ENCODE peak calls at places on chromosomes 13 and 19, in four cellular contexts. B is K562, L is foreskin keratinocyte, U is IMR-90. O is an unnamed sample. For H3K27me3, the result is how much of the 10 kb centered on the place peaks cover.

GRCh38 chr13:24149306-24150032 is 11.1 kb upstream of the SPATA13 start:
- ATAC-seq in L (no peak), U (no peak), B (no peak), O (no peak)

GRCh38 chr13:71912524-71912923 is 45.5 kb upstream of the DACH1 start:
- ATAC-seq in B (no peak), U (no peak), L (no peak), O (no peak)

GRCh38 chr13:110937511-110938303 is 22.8 kb upstream of the ANKRD10 start:
- ATAC-seq in B (no peak), L (no peak), U (no peak), O (no peak)

GRCh38 chr19:13164370-13165090 is 14.3 kb downstream of the IER2 start:
- ATAC-seq in B (peak), L (peak), U (peak), O (no peak)

GRCh38 chr13:52847682-52848432 is 583 bp downstream of the PCDH8 start:
- ATAC-seq in L (no peak), B (no peak), U (no peak), O (no peak)

GRCh38 chr19:10116085-10116865 is 3.4 kb downstream of the EIF3G start:
- ATAC-seq in L (no peak), U (no peak), B (no peak), O (no peak)

GRCh38 chr19:44050740-44051653 is 839 bp upstream of the ZNF223 start:
- ATAC-seq in U (no peak), B (peak), L (peak), O (no peak)

GRCh38 chr13:32019612-32020233 is 11.9 kb upstream of the FRY start:
- ATAC-seq in B (peak), L (peak), U (peak), O (no peak)

GRCh38 chr13:75473472-75473871 is 8.5 kb downstream of the TBC1D4 start:
- ATAC-seq in U (no peak), B (no peak), L (no peak), O (no peak)

GRCh38 chr19:28737021-28737525 is 475.9 kb downstream of the UQCRFS1 start:
- ATAC-seq in L (peak), U (peak), B (peak), O (no peak)

DNA sequence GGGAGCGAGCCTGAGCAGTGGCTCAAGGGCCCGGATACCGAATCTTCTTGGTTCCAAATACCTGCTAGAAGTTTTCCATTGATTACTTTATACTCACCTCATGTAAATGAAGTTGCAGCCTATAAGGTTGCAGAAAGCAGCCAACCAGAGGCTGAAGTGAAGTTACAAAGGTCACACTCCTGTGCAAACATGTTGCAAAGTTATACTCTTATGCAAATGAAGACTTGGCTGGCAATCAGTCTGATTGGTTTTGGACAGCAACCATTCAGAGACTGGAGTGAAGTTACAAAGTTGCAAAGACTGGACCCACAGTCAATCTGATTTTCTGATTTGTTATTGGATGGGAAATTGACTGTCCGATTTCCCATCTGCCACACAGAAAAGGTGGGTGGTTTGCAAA is 152.5 kb downstream of the GGACT start:
- ATAC-seq in U (no peak), L (no peak), B (no peak), O (no peak)
- H3K27me3 ChIP-seq in U (under half), L (under half), B (under half), O (under half)

GRCh38 chr19:45503909-45504308 is 3.4 kb upstream of the VASP start:
- ATAC-seq in B (no peak), L (no peak), U (no peak), O (no peak)

GRCh38 chr19:45498411-45499195 is at the start of gene PPM1N:
- ATAC-seq in B (peak), U (peak), L (peak), O (no peak)

GRCh38 chr19:45499196-45500180 is 1.2 kb downstream of the PPM1N start:
- ATAC-seq in L (peak), B (peak), U (no peak), O (no peak)

GRCh38 chr19:45500918-45501729 is 2.9 kb downstream of the PPM1N start:
- ATAC-seq in L (no peak), U (no peak), B (no peak), O (no peak)

GRCh38 chr19:45501730-45502014 is 3.4 kb downstream of the PPM1N start:
- ATAC-seq in U (no peak), L (no peak), B (peak), O (no peak)
- H3K27ac ChIP-seq in U (no peak), L (no peak), B (peak), O (no peak)

DNA sequence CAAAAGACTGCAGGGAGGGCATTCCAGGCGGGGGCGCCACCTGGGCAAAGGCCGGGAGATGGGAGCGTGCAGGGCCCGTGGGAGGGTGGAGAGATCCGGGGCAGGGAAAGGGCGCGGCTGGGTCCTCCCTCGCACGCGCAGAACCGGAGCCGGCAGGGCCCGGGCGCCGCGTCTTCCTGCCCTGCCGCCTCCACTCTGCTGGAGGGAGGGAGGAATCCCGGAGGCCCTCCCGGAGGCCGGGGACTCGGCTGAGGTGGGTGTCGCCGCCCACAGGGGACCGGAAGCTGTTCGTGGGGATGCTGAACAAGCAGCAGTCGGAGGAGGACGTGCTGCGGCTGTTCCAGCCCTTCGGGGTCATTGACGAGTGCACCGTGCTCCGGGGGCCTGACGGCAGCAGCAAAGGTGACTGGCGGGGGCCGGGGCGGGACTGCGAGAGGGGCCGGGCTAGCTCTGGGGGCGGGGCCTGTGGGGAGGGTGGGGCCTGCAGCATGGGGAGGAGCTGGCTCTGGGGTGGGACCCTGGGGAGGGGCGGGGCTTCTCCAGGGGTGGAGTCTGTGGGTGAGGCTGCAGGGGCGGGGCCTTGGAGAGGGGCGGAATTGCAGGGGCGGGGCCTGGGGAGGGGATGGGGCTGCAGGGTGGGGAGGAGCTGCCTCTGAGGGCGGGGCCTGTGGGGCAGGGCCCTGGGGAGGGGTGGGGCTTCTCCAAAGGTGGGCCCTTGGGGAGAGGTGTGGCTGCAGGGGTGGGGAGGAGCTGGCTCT is 51.3 kb downstream of the CELF5 start:
- ATAC-seq in L (peak), U (peak), B (peak), O (peak)
- TF ChIP-seq CTCF in L (peak), U (no peak), B (peak), O (no peak)

DNA sequence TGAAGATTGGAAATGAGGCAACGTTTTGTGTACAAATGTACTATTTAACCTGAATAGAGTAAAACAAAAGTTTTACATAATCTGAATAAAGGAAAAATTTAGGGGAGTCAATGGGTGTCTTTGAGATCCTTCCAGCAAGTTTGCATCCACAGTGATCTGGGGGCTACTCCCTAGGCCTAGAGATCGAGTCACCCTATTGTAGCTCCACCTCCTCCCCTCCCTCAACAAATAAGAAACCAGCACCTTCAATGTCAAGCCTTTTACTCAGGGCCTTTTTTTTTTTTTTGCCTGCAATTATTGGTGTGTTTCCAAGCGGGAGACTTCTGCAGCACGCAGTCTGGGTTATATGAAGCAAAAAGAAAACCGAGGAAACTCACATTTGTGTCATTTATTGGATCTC is 16.3 kb upstream of the RAP2A start:
- ATAC-seq in L (no peak), B (peak), U (no peak), O (no peak)
- H3K27me3 ChIP-seq in L (under half), B (under half), U (under half), O (under half)

GRCh38 chr19:49954933-49955332 is 6.0 kb downstream of the SIGLEC11 start:
- ATAC-seq in B (no peak), L (no peak), U (peak), O (no peak)
- H3K27ac ChIP-seq in B (no peak), L (no peak), U (no peak), O (no peak)

GRCh38 chr13:98548230-98548629 is 28.7 kb downstream of the STK24 start:
- ATAC-seq in L (no peak), U (no peak), B (no peak), O (no peak)
- TF ChIP-seq CTCF in L (no peak), U (no peak), B (no peak), O (no peak)